ENCODE peak calls at places on chromosomes 2 and 18, in eight cellular contexts. One of them, this sample, is unnamed. For H3K4me1, the result is how much of the 10 kb centered on the place peaks cover.

GRCh38 chr2:1283020-1283801 is 130.1 kb upstream of the TPO start:
- DNase-seq in CD8-positive, alpha-beta T cell: no peak
- DNase-seq in A549: no peak
- DNase-seq in DND-41: no peak
- DNase-seq in left lung: no peak
- DNase-seq in adrenal gland: no peak
- DNase-seq in heart left ventricle: no peak
- DNase-seq in tibial artery: no peak
- DNase-seq in this sample: no peak

GRCh38 chr18:37607281-37607680 is 41.7 kb upstream of the CELF4 start:
- DNase-seq in CD8-positive, alpha-beta T cell: no peak
- DNase-seq in A549: no peak
- DNase-seq in DND-41: no peak
- DNase-seq in left lung: no peak
- DNase-seq in adrenal gland: no peak
- DNase-seq in heart left ventricle: no peak
- DNase-seq in tibial artery: no peak
- DNase-seq in this sample: no peak

GRCh38 chr2:215141706-215142105 is 3.3 kb upstream of the ABCA12 start:
- DNase-seq in CD8-positive, alpha-beta T cell: no peak
- DNase-seq in A549: no peak
- DNase-seq in DND-41: no peak
- DNase-seq in left lung: no peak
- DNase-seq in adrenal gland: no peak
- DNase-seq in heart left ventricle: no peak
- DNase-seq in tibial artery: no peak
- DNase-seq in this sample: no peak

GRCh38 chr2:132923787-132924186 is 253.8 kb upstream of the LYPD1 start:
- DNase-seq in CD8-positive, alpha-beta T cell: no peak
- DNase-seq in A549: no peak
- DNase-seq in DND-41: no peak
- DNase-seq in left lung: no peak
- DNase-seq in adrenal gland: no peak
- DNase-seq in heart left ventricle: no peak
- DNase-seq in tibial artery: no peak
- DNase-seq in this sample: no peak

GRCh38 chr2:78245394-78246140 is 723.4 kb upstream of the LRRTM4 start:
- DNase-seq in CD8-positive, alpha-beta T cell: no peak
- DNase-seq in A549: no peak
- DNase-seq in DND-41: no peak
- DNase-seq in left lung: no peak
- DNase-seq in adrenal gland: no peak
- DNase-seq in heart left ventricle: no peak
- DNase-seq in tibial artery: no peak
- DNase-seq in this sample: no peak

GRCh38 chr2:197137826-197138480 is 172.6 kb downstream of the ANKRD44 start:
- DNase-seq in CD8-positive, alpha-beta T cell: no peak
- DNase-seq in A549: no peak
- DNase-seq in DND-41: no peak
- DNase-seq in left lung: no peak
- DNase-seq in adrenal gland: no peak
- DNase-seq in heart left ventricle: no peak
- DNase-seq in tibial artery: no peak
- DNase-seq in this sample: no peak

GRCh38 chr2:18792226-18792629 is 202.9 kb upstream of the NT5C1B start:
- DNase-seq in CD8-positive, alpha-beta T cell: no peak
- DNase-seq in A549: no peak
- DNase-seq in DND-41: no peak
- DNase-seq in left lung: no peak
- DNase-seq in adrenal gland: no peak
- DNase-seq in heart left ventricle: no peak
- DNase-seq in tibial artery: no peak
- DNase-seq in this sample: no peak

GRCh38 chr2:164046040-164046439 is 310.2 kb upstream of the FIGN start:
- DNase-seq in CD8-positive, alpha-beta T cell: no peak
- DNase-seq in A549: no peak
- DNase-seq in DND-41: no peak
- DNase-seq in left lung: no peak
- DNase-seq in adrenal gland: no peak
- DNase-seq in heart left ventricle: no peak
- DNase-seq in tibial artery: no peak
- DNase-seq in this sample: no peak

GRCh38 chr2:166384774-166385173 is 9.0 kb upstream of the SCN9A start:
- DNase-seq in CD8-positive, alpha-beta T cell: no peak
- DNase-seq in A549: peak
- DNase-seq in DND-41: no peak
- DNase-seq in left lung: peak
- DNase-seq in adrenal gland: no peak
- DNase-seq in heart left ventricle: no peak
- DNase-seq in tibial artery: no peak
- DNase-seq in this sample: no peak

GRCh38 chr2:39411186-39411944 is 25.7 kb downstream of the MAP4K3 start:
- DNase-seq in CD8-positive, alpha-beta T cell: no peak
- DNase-seq in A549: peak
- DNase-seq in DND-41: no peak
- DNase-seq in left lung: no peak
- DNase-seq in adrenal gland: no peak
- DNase-seq in heart left ventricle: no peak
- DNase-seq in tibial artery: no peak
- DNase-seq in this sample: no peak
- TF ChIP-seq CTCF in CD8-positive, alpha-beta T cell: no peak
- TF ChIP-seq CTCF in A549: no peak
- TF ChIP-seq CTCF in DND-41: no peak
- TF ChIP-seq CTCF in left lung: no peak
- TF ChIP-seq CTCF in adrenal gland: no peak
- TF ChIP-seq CTCF in heart left ventricle: no peak
- TF ChIP-seq CTCF in tibial artery: no peak
- TF ChIP-seq CTCF in this sample: no peak

DNA sequence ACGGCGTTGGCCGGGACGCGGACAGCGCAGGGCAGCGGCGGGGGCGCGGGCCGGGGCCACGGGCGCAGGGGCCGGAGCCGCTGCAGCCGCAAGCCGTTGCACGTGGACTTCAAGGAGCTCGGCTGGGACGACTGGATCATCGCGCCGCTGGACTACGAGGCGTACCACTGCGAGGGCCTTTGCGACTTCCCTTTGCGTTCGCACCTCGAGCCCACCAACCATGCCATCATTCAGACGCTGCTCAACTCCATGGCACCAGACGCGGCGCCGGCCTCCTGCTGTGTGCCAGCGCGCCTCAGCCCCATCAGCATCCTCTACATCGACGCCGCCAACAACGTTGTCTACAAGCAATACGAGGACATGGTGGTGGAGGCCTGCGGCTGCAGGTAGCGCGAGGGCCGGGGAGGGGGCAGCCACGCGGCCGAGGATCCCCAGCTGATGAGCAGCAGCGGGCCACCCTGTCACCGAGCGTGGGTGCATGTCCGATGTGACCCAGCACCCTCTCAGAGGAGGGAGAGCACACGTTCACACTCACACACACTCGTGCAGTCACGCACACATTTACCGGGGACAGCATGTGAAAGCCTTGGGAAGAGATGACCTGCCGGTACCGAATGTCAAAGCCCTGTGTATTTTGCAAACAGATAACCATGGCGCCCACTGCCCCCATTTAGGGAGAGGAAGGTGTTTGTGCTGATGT is 4.2 kb downstream of the GDF7 start:
- DNase-seq in CD8-positive, alpha-beta T cell: no peak
- DNase-seq in A549: no peak
- DNase-seq in DND-41: no peak
- DNase-seq in left lung: peak
- DNase-seq in adrenal gland: no peak
- DNase-seq in heart left ventricle: no peak
- DNase-seq in tibial artery: no peak
- DNase-seq in this sample: no peak
- H3K4me1 ChIP-seq in CD8-positive, alpha-beta T cell: under half
- H3K4me1 ChIP-seq in A549: under half
- H3K4me1 ChIP-seq in DND-41: under half
- H3K4me1 ChIP-seq in left lung: under half
- H3K4me1 ChIP-seq in adrenal gland: under half
- H3K4me1 ChIP-seq in heart left ventricle: under half
- H3K4me1 ChIP-seq in tibial artery: under half
- H3K4me1 ChIP-seq in this sample: under half

DNA sequence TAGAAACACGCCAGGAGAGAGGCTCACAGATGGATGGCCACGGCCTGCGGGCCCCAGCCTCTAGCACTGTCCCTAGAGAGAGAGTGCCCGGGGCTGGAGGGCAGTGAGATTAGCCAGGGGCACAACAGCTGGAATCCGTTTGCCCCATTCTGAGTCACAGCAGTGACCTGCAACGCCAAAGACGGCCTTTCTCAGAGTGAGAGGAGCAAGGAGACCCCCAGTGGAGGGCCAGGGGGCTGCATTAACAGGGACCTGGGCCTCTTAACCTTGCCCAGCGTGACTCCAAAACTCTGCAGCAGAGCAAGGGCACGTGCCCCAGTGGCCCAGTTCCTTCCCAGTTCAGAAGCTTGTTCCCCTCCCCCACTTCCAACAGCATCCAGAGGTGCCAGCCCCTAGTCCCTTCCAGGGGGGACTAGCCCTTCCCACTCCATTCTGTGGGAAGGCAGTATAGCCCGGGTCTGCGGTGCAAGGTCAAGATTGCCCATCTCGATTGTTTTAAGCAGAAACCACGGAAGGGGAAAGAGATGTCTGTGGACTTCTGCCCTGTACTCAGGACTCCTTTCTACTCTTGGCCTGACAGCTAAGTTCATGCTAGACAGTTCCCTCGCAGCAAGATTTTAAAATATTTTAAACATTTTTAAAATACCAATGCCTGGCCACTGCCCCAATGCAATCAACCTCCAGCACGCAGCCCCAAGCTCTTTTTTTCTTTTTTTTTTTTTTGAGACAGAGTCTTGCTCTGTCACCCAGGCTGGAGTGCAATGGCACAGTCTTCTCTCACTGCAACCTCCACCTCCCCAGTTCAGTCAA is 50.9 kb upstream of the BIN1 start:
- DNase-seq in CD8-positive, alpha-beta T cell: no peak
- DNase-seq in A549: no peak
- DNase-seq in DND-41: no peak
- DNase-seq in left lung: peak
- DNase-seq in adrenal gland: peak
- DNase-seq in heart left ventricle: no peak
- DNase-seq in tibial artery: no peak
- DNase-seq in this sample: peak
- TF ChIP-seq CTCF in CD8-positive, alpha-beta T cell: no peak
- TF ChIP-seq CTCF in A549: no peak
- TF ChIP-seq CTCF in DND-41: peak
- TF ChIP-seq CTCF in left lung: no peak
- TF ChIP-seq CTCF in adrenal gland: no peak
- TF ChIP-seq CTCF in heart left ventricle: no peak
- TF ChIP-seq CTCF in tibial artery: no peak
- TF ChIP-seq CTCF in this sample: no peak

GRCh38 chr2:120909102-120909501 is 173.4 kb downstream of the GLI2 start:
- DNase-seq in CD8-positive, alpha-beta T cell: no peak
- DNase-seq in A549: no peak
- DNase-seq in DND-41: no peak
- DNase-seq in left lung: no peak
- DNase-seq in adrenal gland: no peak
- DNase-seq in heart left ventricle: no peak
- DNase-seq in tibial artery: no peak
- DNase-seq in this sample: no peak
- H3K4me1 ChIP-seq in CD8-positive, alpha-beta T cell: under half
- H3K4me1 ChIP-seq in A549: half or more
- H3K4me1 ChIP-seq in DND-41: under half
- H3K4me1 ChIP-seq in left lung: under half
- H3K4me1 ChIP-seq in adrenal gland: under half
- H3K4me1 ChIP-seq in heart left ventricle: under half
- H3K4me1 ChIP-seq in tibial artery: under half
- H3K4me1 ChIP-seq in this sample: under half

GRCh38 chr2:135843671-135844070 is 6.7 kb upstream of the LCT start:
- DNase-seq in CD8-positive, alpha-beta T cell: no peak
- DNase-seq in A549: no peak
- DNase-seq in DND-41: no peak
- DNase-seq in left lung: no peak
- DNase-seq in adrenal gland: no peak
- DNase-seq in heart left ventricle: no peak
- DNase-seq in tibial artery: no peak
- DNase-seq in this sample: peak

GRCh38 chr2:135844285-135844985 is 7.5 kb upstream of the LCT start:
- DNase-seq in CD8-positive, alpha-beta T cell: no peak
- DNase-seq in A549: no peak
- DNase-seq in DND-41: no peak
- DNase-seq in left lung: no peak
- DNase-seq in adrenal gland: no peak
- DNase-seq in heart left ventricle: no peak
- DNase-seq in tibial artery: no peak
- DNase-seq in this sample: no peak

GRCh38 chr2:135845997-135846396 is 9.0 kb upstream of the LCT start:
- DNase-seq in CD8-positive, alpha-beta T cell: no peak
- DNase-seq in A549: no peak
- DNase-seq in DND-41: no peak
- DNase-seq in left lung: no peak
- DNase-seq in adrenal gland: no peak
- DNase-seq in heart left ventricle: no peak
- DNase-seq in tibial artery: no peak
- DNase-seq in this sample: no peak

GRCh38 chr2:135849087-135849486 is 12.1 kb upstream of the LCT start:
- DNase-seq in CD8-positive, alpha-beta T cell: no peak
- DNase-seq in A549: no peak
- DNase-seq in DND-41: no peak
- DNase-seq in left lung: no peak
- DNase-seq in adrenal gland: no peak
- DNase-seq in heart left ventricle: no peak
- DNase-seq in tibial artery: no peak
- DNase-seq in this sample: no peak

DNA sequence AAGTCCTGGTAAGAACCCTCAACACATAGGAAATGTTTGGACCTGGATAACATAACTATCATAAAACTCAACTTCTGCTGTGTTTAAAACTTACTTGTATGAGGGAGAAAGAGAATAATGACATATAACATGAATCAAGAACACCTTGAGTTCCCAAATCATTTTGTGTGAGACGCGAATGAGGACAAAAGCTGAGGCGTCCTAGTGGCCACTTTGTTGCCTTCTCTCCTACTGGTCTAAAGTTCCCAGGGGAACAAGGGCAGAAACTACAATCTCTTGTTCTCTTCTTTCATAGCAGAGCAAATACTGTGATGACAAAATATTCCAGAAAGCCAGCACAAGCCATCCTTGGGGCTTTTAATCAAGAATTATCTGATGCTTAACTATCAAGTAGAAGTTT is 8.3 kb upstream of the LCT start:
- DNase-seq in CD8-positive, alpha-beta T cell: no peak
- DNase-seq in A549: no peak
- DNase-seq in DND-41: no peak
- DNase-seq in left lung: no peak
- DNase-seq in adrenal gland: no peak
- DNase-seq in heart left ventricle: no peak
- DNase-seq in tibial artery: no peak
- DNase-seq in this sample: peak
- TF ChIP-seq CTCF in CD8-positive, alpha-beta T cell: no peak
- TF ChIP-seq CTCF in A549: no peak
- TF ChIP-seq CTCF in DND-41: peak
- TF ChIP-seq CTCF in left lung: no peak
- TF ChIP-seq CTCF in adrenal gland: no peak
- TF ChIP-seq CTCF in heart left ventricle: no peak
- TF ChIP-seq CTCF in tibial artery: no peak
- TF ChIP-seq CTCF in this sample: no peak

GRCh38 chr18:3422905-3423304 is 27.1 kb upstream of the TGIF1 start:
- DNase-seq in CD8-positive, alpha-beta T cell: no peak
- DNase-seq in A549: no peak
- DNase-seq in DND-41: no peak
- DNase-seq in left lung: no peak
- DNase-seq in adrenal gland: no peak
- DNase-seq in heart left ventricle: no peak
- DNase-seq in tibial artery: no peak
- DNase-seq in this sample: no peak
- H3K4me1 ChIP-seq in CD8-positive, alpha-beta T cell: under half
- H3K4me1 ChIP-seq in A549: under half
- H3K4me1 ChIP-seq in DND-41: under half
- H3K4me1 ChIP-seq in left lung: under half
- H3K4me1 ChIP-seq in adrenal gland: under half
- H3K4me1 ChIP-seq in heart left ventricle: under half
- H3K4me1 ChIP-seq in tibial artery: under half
- H3K4me1 ChIP-seq in this sample: under half

GRCh38 chr2:187453078-187453641 is 5.1 kb upstream of the CALCRL start:
- DNase-seq in CD8-positive, alpha-beta T cell: no peak
- DNase-seq in A549: peak
- DNase-seq in DND-41: no peak
- DNase-seq in left lung: no peak
- DNase-seq in adrenal gland: no peak
- DNase-seq in heart left ventricle: no peak
- DNase-seq in tibial artery: no peak
- DNase-seq in this sample: no peak
- TF ChIP-seq CTCF in CD8-positive, alpha-beta T cell: no peak
- TF ChIP-seq CTCF in A549: peak
- TF ChIP-seq CTCF in DND-41: peak
- TF ChIP-seq CTCF in left lung: peak
- TF ChIP-seq CTCF in adrenal gland: no peak
- TF ChIP-seq CTCF in heart left ventricle: peak
- TF ChIP-seq CTCF in tibial artery: peak
- TF ChIP-seq CTCF in this sample: no peak